ENCODE peak calls at places on chromosomes 7 and 10, in nine cellular contexts. Y is right lobe of liver, G is pancreas, Z is left ventricle myocardium inferior, I is AG04450, J is IMR-90, T is dorsolateral prefrontal cortex, A is WTC11, Q is stomach. X is an unnamed sample.

GRCh38 chr7:8389898-8390642 is 43.3 kb upstream of the NXPH1 start:
- DNase-seq in Y (no peak), G (peak; percentile 2), Z (no peak), I (no peak), J (no peak), T (peak; percentile 89), A (peak; percentile 87), Q (no peak), X (no peak)

GRCh38 chr7:5692845-5693278 is 88.6 kb downstream of the RNF216 start:
- DNase-seq in Y (no peak), G (no peak), Z (no peak), I (peak; percentile 67), J (peak; percentile 82), T (no peak), A (no peak), Q (no peak), X (no peak)

GRCh38 chr7:5315761-5316160 is 33.0 kb downstream of the SLC29A4 start:
- DNase-seq in Y (no peak), G (no peak), Z (no peak), I (no peak), J (no peak), T (no peak), A (no peak), Q (no peak), X (no peak)

GRCh38 chr7:155986497-155987160 is 174.4 kb upstream of the SHH start:
- DNase-seq in Y (no peak), G (no peak), Z (no peak), I (no peak), J (no peak), T (no peak), A (no peak), Q (no peak), X (no peak)

GRCh38 chr7:17915796-17916195 is 24.5 kb downstream of the SNX13 start:
- DNase-seq in Y (no peak), G (no peak), Z (no peak), I (no peak), J (no peak), T (no peak), A (no peak), Q (no peak), X (no peak)

GRCh38 chr7:73941836-73942551 is 81.0 kb downstream of the TMEM270 start:
- DNase-seq in Y (no peak), G (no peak), Z (no peak), I (no peak), J (peak; percentile 18), T (no peak), A (no peak), Q (no peak), X (no peak)

GRCh38 chr7:21318190-21318915 is 109.5 kb upstream of the SP4 start:
- DNase-seq in Y (no peak), G (no peak), Z (no peak), I (no peak), J (no peak), T (no peak), A (no peak), Q (no peak), X (no peak)

GRCh38 chr7:116249969-116250553 is 39.7 kb downstream of the TES start:
- DNase-seq in Y (no peak), G (no peak), Z (no peak), I (no peak), J (peak; percentile 58), T (no peak), A (peak; percentile 32), Q (no peak), X (no peak)

GRCh38 chr10:119409906-119410305 is 132.6 kb downstream of the RGS10 start:
- DNase-seq in Y (peak; percentile 78), G (no peak), Z (peak; percentile 87), I (peak; percentile 66), J (peak; percentile 97), T (no peak), A (no peak), Q (peak; percentile 58), X (no peak)

GRCh38 chr7:145633513-145633912 is 483.1 kb upstream of the CNTNAP2 start:
- DNase-seq in Y (no peak), G (no peak), Z (no peak), I (no peak), J (no peak), T (no peak), A (no peak), Q (no peak), X (no peak)

GRCh38 chr7:131074043-131074442 is 253.6 kb upstream of the MKLN1 start:
- DNase-seq in Y (no peak), G (no peak), Z (no peak), I (no peak), J (no peak), T (no peak), A (no peak), Q (no peak), X (no peak)

GRCh38 chr7:106114735-106115383 is 2.7 kb upstream of the SYPL1 start:
- DNase-seq in Y (no peak), G (no peak), Z (no peak), I (no peak), J (no peak), T (no peak), A (no peak), Q (peak; percentile 29), X (no peak)

GRCh38 chr10:49741108-49741995 is 20.8 kb downstream of the OGDHL start:
- DNase-seq in Y (no peak), G (no peak), Z (no peak), I (no peak), J (no peak), T (no peak), A (no peak), Q (peak; percentile 22), X (peak; percentile 7)

GRCh38 chr10:1047937-1048336 is 982 bp downstream of the IDI1 start:
- DNase-seq in Y (no peak), G (no peak), Z (no peak), I (no peak), J (no peak), T (no peak), A (no peak), Q (no peak), X (no peak)

GRCh38 chr10:124019886-124020797 is 73.3 kb downstream of the CHST15 start:
- DNase-seq in Y (peak; percentile 28), G (no peak), Z (no peak), I (no peak), J (no peak), T (no peak), A (peak; percentile 50), Q (no peak), X (no peak)

GRCh38 chr10:69416695-69417094 is at the start of gene TACR2:
- DNase-seq in Y (no peak), G (no peak), Z (no peak), I (no peak), J (no peak), T (no peak), A (no peak), Q (no peak), X (no peak)

GRCh38 chr10:124049484-124049883 is 43.9 kb downstream of the CHST15 start:
- DNase-seq in Y (no peak), G (no peak), Z (no peak), I (no peak), J (no peak), T (no peak), A (no peak), Q (no peak), X (no peak)

GRCh38 chr7:84108787-84109186 is 85.8 kb downstream of the SEMA3A start:
- DNase-seq in Y (no peak), G (no peak), Z (no peak), I (no peak), J (no peak), T (no peak), A (no peak), Q (no peak), X (no peak)

GRCh38 chr10:67695555-67695954 is 440 bp downstream of the CTNNA3 start:
- DNase-seq in Y (no peak), G (no peak), Z (no peak), I (no peak), J (no peak), T (no peak), A (no peak), Q (no peak), X (no peak)

GRCh38 chr10:35422236-35422635 is 85.9 kb downstream of the CCNY start:
- DNase-seq in Y (no peak), G (no peak), Z (no peak), I (no peak), J (peak; percentile 27), T (no peak), A (no peak), Q (no peak), X (peak; percentile 40)

GRCh38 chr10:35425596-35425995 is 89.3 kb downstream of the CCNY start:
- DNase-seq in Y (no peak), G (no peak), Z (no peak), I (no peak), J (peak; percentile 36), T (no peak), A (no peak), Q (no peak), X (no peak)

GRCh38 chr10:35424680-35425285 is 88.5 kb downstream of the CCNY start:
- DNase-seq in Y (no peak), G (no peak), Z (no peak), I (no peak), J (no peak), T (no peak), A (no peak), Q (no peak), X (no peak)

GRCh38 chr10:35421553-35422178 is 85.4 kb downstream of the CCNY start:
- DNase-seq in Y (no peak), G (no peak), Z (no peak), I (peak; percentile 80), J (peak; percentile 94), T (no peak), A (no peak), Q (no peak), X (no peak)

GRCh38 chr10:35423505-35424306 is 87.4 kb downstream of the CCNY start:
- DNase-seq in Y (no peak), G (no peak), Z (no peak), I (no peak), J (peak; percentile 79), T (no peak), A (no peak), Q (no peak), X (no peak)
- TF ChIP-seq CTCF in Y (no peak), G (no peak), Z (no peak), I (no peak), J (peak; percentile 17), T (no peak), A (no peak), Q (no peak), X (no peak)

GRCh38 chr10:55174419-55174818 is 373.4 kb upstream of the PCDH15 start:
- DNase-seq in Y (no peak), G (no peak), Z (no peak), I (no peak), J (no peak), T (no peak), A (peak; percentile 16), Q (no peak), X (no peak)
- TF ChIP-seq CTCF in Y (no peak), G (no peak), Z (no peak), I (no peak), J (no peak), T (no peak), A (no peak), Q (no peak), X (no peak)

GRCh38 chr10:96743988-96744585 is 23.8 kb upstream of the PIK3AP1 start:
- DNase-seq in Y (no peak), G (no peak), Z (no peak), I (no peak), J (peak; percentile 29), T (no peak), A (no peak), Q (no peak), X (no peak)
- TF ChIP-seq CTCF in Y (peak; percentile 35), G (no peak), Z (peak; percentile 45), I (peak; percentile 41), J (peak; percentile 51), T (peak; percentile 15), A (no peak), Q (peak; percentile 14), X (peak; percentile 37)

GRCh38 chr10:95445223-95445836 is 115.8 kb downstream of the SORBS1 start:
- DNase-seq in Y (peak; percentile 91), G (peak; percentile 44), Z (peak; percentile 81), I (peak; percentile 11), J (peak; percentile 53), T (no peak), A (no peak), Q (peak; percentile 74), X (no peak)
- TF ChIP-seq CTCF in Y (no peak), G (no peak), Z (no peak), I (no peak), J (no peak), T (no peak), A (no peak), Q (no peak), X (no peak)

X was measured in D721Med.